ENCODE peak calls at places on chromosomes 12 and 14, in seven cellular contexts. One of them, this sample, is unnamed.

GRCh38 chr12:47773062-47773857 is at the start of gene SLC48A1:
- DNase-seq in stimulated activated CD4-positive, alpha-beta T cell treated with anti-CD3 and anti-CD28 coated beads, Interleukin-1b, Interleukin-23, amount 100 ng/mL, for 1 hour: peak; percentile 46
- DNase-seq in NCI-H1105: peak; percentile 73
- DNase-seq in SW480: peak; percentile 60
- DNase-seq in suprapubic skin: no peak
- DNase-seq in fibroblast of the conjunctiva: no peak
- DNase-seq in NCI-H1694: no peak
- DNase-seq in this sample: peak; percentile 88

GRCh38 chr12:71476513-71476912 is 36.9 kb downstream of the LGR5 start:
- DNase-seq in stimulated activated CD4-positive, alpha-beta T cell treated with anti-CD3 and anti-CD28 coated beads, Interleukin-1b, Interleukin-23, amount 100 ng/mL, for 1 hour: no peak
- DNase-seq in SW480: no peak
- DNase-seq in suprapubic skin: no peak
- DNase-seq in NCI-H1694: no peak
- DNase-seq in fibroblast of the conjunctiva: peak; percentile 28
- DNase-seq in NCI-H1105: no peak
- DNase-seq in this sample: no peak

GRCh38 chr12:6527711-6528110 is 6.6 kb upstream of the GAPDH start:
- DNase-seq in fibroblast of the conjunctiva: no peak
- DNase-seq in suprapubic skin: no peak
- DNase-seq in NCI-H1694: no peak
- DNase-seq in SW480: no peak
- DNase-seq in stimulated activated CD4-positive, alpha-beta T cell treated with anti-CD3 and anti-CD28 coated beads, Interleukin-1b, Interleukin-23, amount 100 ng/mL, for 1 hour: no peak
- DNase-seq in NCI-H1105: no peak
- DNase-seq in this sample: no peak

GRCh38 chr14:75273272-75274044 is 5.2 kb upstream of the FOS start:
- DNase-seq in NCI-H1105: no peak
- DNase-seq in NCI-H1694: peak; percentile 40
- DNase-seq in fibroblast of the conjunctiva: no peak
- DNase-seq in suprapubic skin: no peak
- DNase-seq in stimulated activated CD4-positive, alpha-beta T cell treated with anti-CD3 and anti-CD28 coated beads, Interleukin-1b, Interleukin-23, amount 100 ng/mL, for 1 hour: no peak
- DNase-seq in SW480: no peak
- DNase-seq in this sample: no peak

GRCh38 chr14:53807108-53807507 is 149.5 kb downstream of the BMP4 start:
- DNase-seq in suprapubic skin: no peak
- DNase-seq in NCI-H1105: no peak
- DNase-seq in SW480: no peak
- DNase-seq in fibroblast of the conjunctiva: no peak
- DNase-seq in NCI-H1694: no peak
- DNase-seq in stimulated activated CD4-positive, alpha-beta T cell treated with anti-CD3 and anti-CD28 coated beads, Interleukin-1b, Interleukin-23, amount 100 ng/mL, for 1 hour: no peak
- DNase-seq in this sample: no peak

GRCh38 chr12:122204829-122205589 is 1.5 kb downstream of the B3GNT4 start:
- DNase-seq in NCI-H1105: no peak
- DNase-seq in SW480: no peak
- DNase-seq in fibroblast of the conjunctiva: no peak
- DNase-seq in NCI-H1694: no peak
- DNase-seq in suprapubic skin: peak; percentile 59
- DNase-seq in stimulated activated CD4-positive, alpha-beta T cell treated with anti-CD3 and anti-CD28 coated beads, Interleukin-1b, Interleukin-23, amount 100 ng/mL, for 1 hour: no peak
- DNase-seq in this sample: no peak

GRCh38 chr12:93804392-93805179 is 127.4 kb downstream of the CRADD start:
- DNase-seq in NCI-H1105: no peak
- DNase-seq in NCI-H1694: no peak
- DNase-seq in fibroblast of the conjunctiva: no peak
- DNase-seq in suprapubic skin: no peak
- DNase-seq in stimulated activated CD4-positive, alpha-beta T cell treated with anti-CD3 and anti-CD28 coated beads, Interleukin-1b, Interleukin-23, amount 100 ng/mL, for 1 hour: no peak
- DNase-seq in SW480: no peak
- DNase-seq in this sample: no peak

GRCh38 chr14:61567838-61568571 is 127.3 kb upstream of the HIF1A start:
- DNase-seq in NCI-H1105: no peak
- DNase-seq in stimulated activated CD4-positive, alpha-beta T cell treated with anti-CD3 and anti-CD28 coated beads, Interleukin-1b, Interleukin-23, amount 100 ng/mL, for 1 hour: no peak
- DNase-seq in fibroblast of the conjunctiva: no peak
- DNase-seq in suprapubic skin: no peak
- DNase-seq in NCI-H1694: no peak
- DNase-seq in SW480: peak; percentile 21
- DNase-seq in this sample: peak; percentile 34

GRCh38 chr12:104605685-104606084 is 148.9 kb downstream of the CHST11 start:
- DNase-seq in fibroblast of the conjunctiva: no peak
- DNase-seq in NCI-H1694: no peak
- DNase-seq in SW480: no peak
- DNase-seq in suprapubic skin: peak; percentile 86
- DNase-seq in NCI-H1105: no peak
- DNase-seq in stimulated activated CD4-positive, alpha-beta T cell treated with anti-CD3 and anti-CD28 coated beads, Interleukin-1b, Interleukin-23, amount 100 ng/mL, for 1 hour: no peak
- DNase-seq in this sample: no peak

GRCh38 chr14:96893966-96894622 is 96.9 kb downstream of the VRK1 start:
- DNase-seq in stimulated activated CD4-positive, alpha-beta T cell treated with anti-CD3 and anti-CD28 coated beads, Interleukin-1b, Interleukin-23, amount 100 ng/mL, for 1 hour: no peak
- DNase-seq in fibroblast of the conjunctiva: no peak
- DNase-seq in SW480: no peak
- DNase-seq in NCI-H1694: no peak
- DNase-seq in suprapubic skin: no peak
- DNase-seq in NCI-H1105: no peak
- DNase-seq in this sample: no peak

GRCh38 chr12:52139579-52140062 is 52.2 kb downstream of the KRT80 start:
- DNase-seq in suprapubic skin: no peak
- DNase-seq in fibroblast of the conjunctiva: no peak
- DNase-seq in NCI-H1694: no peak
- DNase-seq in NCI-H1105: no peak
- DNase-seq in stimulated activated CD4-positive, alpha-beta T cell treated with anti-CD3 and anti-CD28 coated beads, Interleukin-1b, Interleukin-23, amount 100 ng/mL, for 1 hour: no peak
- DNase-seq in SW480: peak; percentile 68
- DNase-seq in this sample: no peak

GRCh38 chr12:102950107-102950949 is 7.1 kb upstream of the ASCL1 start:
- DNase-seq in suprapubic skin: no peak
- DNase-seq in NCI-H1694: no peak
- DNase-seq in SW480: no peak
- DNase-seq in stimulated activated CD4-positive, alpha-beta T cell treated with anti-CD3 and anti-CD28 coated beads, Interleukin-1b, Interleukin-23, amount 100 ng/mL, for 1 hour: no peak
- DNase-seq in NCI-H1105: peak; percentile 83
- DNase-seq in fibroblast of the conjunctiva: no peak
- DNase-seq in this sample: peak; percentile 74

GRCh38 chr14:64225156-64225757 is 68.9 kb downstream of the ESR2 start:
- DNase-seq in suprapubic skin: no peak
- DNase-seq in NCI-H1694: no peak
- DNase-seq in NCI-H1105: no peak
- DNase-seq in SW480: no peak
- DNase-seq in fibroblast of the conjunctiva: no peak
- DNase-seq in stimulated activated CD4-positive, alpha-beta T cell treated with anti-CD3 and anti-CD28 coated beads, Interleukin-1b, Interleukin-23, amount 100 ng/mL, for 1 hour: no peak
- DNase-seq in this sample: no peak

GRCh38 chr12:49121047-49121696 is 10.0 kb downstream of the TUBA1B start:
- DNase-seq in NCI-H1105: no peak
- DNase-seq in stimulated activated CD4-positive, alpha-beta T cell treated with anti-CD3 and anti-CD28 coated beads, Interleukin-1b, Interleukin-23, amount 100 ng/mL, for 1 hour: no peak
- DNase-seq in suprapubic skin: no peak
- DNase-seq in SW480: peak; percentile 77
- DNase-seq in fibroblast of the conjunctiva: peak; percentile 60
- DNase-seq in NCI-H1694: no peak
- DNase-seq in this sample: peak; percentile 39

GRCh38 chr12:118359541-118359915 is 13.2 kb downstream of the TAOK3 start:
- DNase-seq in fibroblast of the conjunctiva: no peak
- DNase-seq in suprapubic skin: no peak
- DNase-seq in SW480: no peak
- DNase-seq in stimulated activated CD4-positive, alpha-beta T cell treated with anti-CD3 and anti-CD28 coated beads, Interleukin-1b, Interleukin-23, amount 100 ng/mL, for 1 hour: no peak
- DNase-seq in NCI-H1105: no peak
- DNase-seq in NCI-H1694: no peak
- DNase-seq in this sample: no peak

GRCh38 chr12:34398366-34398705 is 376.0 kb downstream of the ALG10 start:
- DNase-seq in SW480: no peak
- DNase-seq in NCI-H1105: no peak
- DNase-seq in stimulated activated CD4-positive, alpha-beta T cell treated with anti-CD3 and anti-CD28 coated beads, Interleukin-1b, Interleukin-23, amount 100 ng/mL, for 1 hour: no peak
- DNase-seq in fibroblast of the conjunctiva: no peak
- DNase-seq in suprapubic skin: no peak
- DNase-seq in NCI-H1694: no peak
- DNase-seq in this sample: peak; percentile 1

GRCh38 chr14:76808990-76809389 is 3.7 kb downstream of the ANGEL1 start:
- DNase-seq in NCI-H1694: no peak
- DNase-seq in SW480: no peak
- DNase-seq in stimulated activated CD4-positive, alpha-beta T cell treated with anti-CD3 and anti-CD28 coated beads, Interleukin-1b, Interleukin-23, amount 100 ng/mL, for 1 hour: no peak
- DNase-seq in NCI-H1105: no peak
- DNase-seq in suprapubic skin: no peak
- DNase-seq in fibroblast of the conjunctiva: no peak
- DNase-seq in this sample: no peak

GRCh38 chr14:48008646-48009045 is 333.2 kb upstream of the MDGA2 start:
- DNase-seq in stimulated activated CD4-positive, alpha-beta T cell treated with anti-CD3 and anti-CD28 coated beads, Interleukin-1b, Interleukin-23, amount 100 ng/mL, for 1 hour: no peak
- DNase-seq in fibroblast of the conjunctiva: no peak
- DNase-seq in SW480: no peak
- DNase-seq in NCI-H1105: no peak
- DNase-seq in suprapubic skin: no peak
- DNase-seq in NCI-H1694: no peak
- DNase-seq in this sample: no peak

GRCh38 chr14:77761205-77761931 is 412 bp upstream of the SNW1 start:
- DNase-seq in NCI-H1694: peak; percentile 29
- DNase-seq in SW480: peak; percentile 54
- DNase-seq in suprapubic skin: no peak
- DNase-seq in NCI-H1105: no peak
- DNase-seq in stimulated activated CD4-positive, alpha-beta T cell treated with anti-CD3 and anti-CD28 coated beads, Interleukin-1b, Interleukin-23, amount 100 ng/mL, for 1 hour: no peak
- DNase-seq in fibroblast of the conjunctiva: peak; percentile 92
- DNase-seq in this sample: peak; percentile 26

GRCh38 chr12:47415054-47415453 is 290.8 kb downstream of the RPAP3 start:
- DNase-seq in NCI-H1105: no peak
- DNase-seq in fibroblast of the conjunctiva: no peak
- DNase-seq in stimulated activated CD4-positive, alpha-beta T cell treated with anti-CD3 and anti-CD28 coated beads, Interleukin-1b, Interleukin-23, amount 100 ng/mL, for 1 hour: no peak
- DNase-seq in SW480: no peak
- DNase-seq in suprapubic skin: no peak
- DNase-seq in NCI-H1694: no peak
- DNase-seq in this sample: no peak

GRCh38 chr14:88142990-88143389 is 138.1 kb downstream of the GPR65 start:
- DNase-seq in suprapubic skin: no peak
- DNase-seq in NCI-H1694: no peak
- DNase-seq in stimulated activated CD4-positive, alpha-beta T cell treated with anti-CD3 and anti-CD28 coated beads, Interleukin-1b, Interleukin-23, amount 100 ng/mL, for 1 hour: no peak
- DNase-seq in NCI-H1105: no peak
- DNase-seq in fibroblast of the conjunctiva: no peak
- DNase-seq in SW480: no peak
- DNase-seq in this sample: no peak

GRCh38 chr12:63985456-63985855 is 141.0 kb downstream of the SRGAP1 start:
- DNase-seq in suprapubic skin: no peak
- DNase-seq in NCI-H1694: no peak
- DNase-seq in NCI-H1105: no peak
- DNase-seq in fibroblast of the conjunctiva: no peak
- DNase-seq in SW480: no peak
- DNase-seq in stimulated activated CD4-positive, alpha-beta T cell treated with anti-CD3 and anti-CD28 coated beads, Interleukin-1b, Interleukin-23, amount 100 ng/mL, for 1 hour: no peak
- DNase-seq in this sample: no peak